ENCODE peak calls at places on chromosomes 4 and X, in nine cellular contexts. D, K, I, X, F, M, S, P and T are unnamed samples.
A peak's percentile ranks its signal among the peaks of the same experiment; 100 is the strongest.

GRCh38 chr4:87555751-87556619 is 26.8 kb upstream of the SPARCL1 start:
- DNase-seq in F (peak; percentile 87), P (no peak), X (no peak), K (no peak), S (peak; percentile 76), I (no peak), D (no peak), M (peak; percentile 88), T (no peak)

GRCh38 chr4:21447320-21448055 is 501.1 kb downstream of the KCNIP4 start:
- DNase-seq in S (no peak), X (no peak), P (no peak), K (no peak), I (no peak), M (no peak), F (no peak), D (no peak), T (peak; percentile 3)

GRCh38 chr4:43846111-43846587 is 602.5 kb downstream of the KCTD8 start:
- DNase-seq in X (no peak), K (no peak), S (no peak), P (no peak), I (no peak), F (no peak), M (no peak), D (no peak), T (no peak)

GRCh38 chr4:184475096-184475461 is 729 bp upstream of the IRF2 start:
- DNase-seq in F (peak; percentile 62), P (no peak), M (peak; percentile 37), K (no peak), D (peak; percentile 64), I (no peak), S (peak; percentile 70), X (peak; percentile 59), T (no peak)

GRCh38 chrX:34612036-34612435 is 45.0 kb downstream of the TMEM47 start:
- DNase-seq in M (peak; percentile 16), F (no peak), S (no peak), I (no peak), K (no peak), X (no peak), D (no peak), P (no peak), T (no peak)

GRCh38 chrX:154412468-154412867 is 1.1 kb downstream of the TAFAZZIN start:
- DNase-seq in X (no peak), S (no peak), P (no peak), F (peak; percentile 17), D (no peak), M (no peak), K (no peak), I (no peak), T (no peak)

GRCh38 chr4:159922119-159922518 is 819.2 kb downstream of the RAPGEF2 start:
- DNase-seq in S (no peak), K (no peak), D (no peak), X (no peak), I (no peak), M (no peak), F (no peak), P (no peak), T (no peak)

GRCh38 chr4:170089743-170090666 is at the start of gene AADAT:
- DNase-seq in K (peak; percentile 70), S (peak; percentile 95), M (peak; percentile 82), F (peak; percentile 74), X (peak; percentile 15), I (no peak), P (peak; percentile 38), D (peak; percentile 82), T (peak; percentile 61)

GRCh38 chr4:38365748-38366310 is 298.2 kb upstream of the KLF3 start:
- DNase-seq in I (no peak), X (no peak), D (no peak), P (peak; percentile 33), M (no peak), S (no peak), F (no peak), K (peak; percentile 39), T (no peak)

GRCh38 chrX:9804444-9804843 is 18.2 kb downstream of the SHROOM2 start:
- DNase-seq in I (no peak), P (no peak), S (no peak), D (no peak), K (no peak), F (no peak), M (no peak), X (no peak), T (no peak)

GRCh38 chrX:151000901-151001301 is 17.8 kb downstream of the HMGB3 start:
- DNase-seq in D (no peak), X (no peak), M (peak; percentile 76), K (no peak), S (no peak), I (no peak), F (peak; percentile 45), P (no peak), T (no peak)

GRCh38 chr4:68865760-68866159 is 50.0 kb downstream of the UGT2B10 start:
- DNase-seq in P (no peak), I (no peak), X (no peak), F (no peak), M (no peak), K (no peak), D (no peak), S (no peak), T (no peak)

GRCh38 chrX:63560601-63561218 is 209.6 kb upstream of the SPIN4 start:
- DNase-seq in X (peak; percentile 28), F (peak; percentile 69), P (peak; percentile 65), I (peak; percentile 0), M (peak; percentile 73), D (peak; percentile 61), K (peak; percentile 83), S (peak; percentile 72), T (peak; percentile 63)

GRCh38 chr4:155906554-155907247 is 3.2 kb downstream of the TDO2 start:
- DNase-seq in S (peak; percentile 78), I (peak; percentile 3), P (peak; percentile 35), M (peak; percentile 99), F (peak; percentile 99), K (no peak), X (no peak), D (no peak), T (no peak)